ENCODE peak calls at places on chromosomes 4 and X, in four cellular contexts. L is CD8-positive, alpha-beta memory T cell; B is HTR-8/SVneo; V is NCI-H2029 treated with DMSO at 0.1 percent for 48 hours. J is an unnamed sample.

GRCh38 chr4:54368861-54369260 is 139.8 kb downstream of the PDGFRA start:
- DNase-seq in L (no peak), B (no peak), V (no peak), J (no peak)

GRCh38 chrX:133849676-133850075 is 135.7 kb downstream of the GPC3 start:
- DNase-seq in L (no peak), B (no peak), V (no peak), J (no peak)

GRCh38 chrX:137567474-137568232 is 1.7 kb downstream of the ZIC3 start:
- DNase-seq in L (no peak), B (no peak), V (no peak), J (no peak)

GRCh38 chr4:184280591-184281071 is 63.0 kb upstream of the ENPP6 start:
- DNase-seq in L (peak), B (no peak), V (no peak), J (peak)

GRCh38 chr4:56215901-56216300 is 171.4 kb downstream of the AASDH start:
- DNase-seq in L (no peak), B (peak), V (no peak), J (no peak)

GRCh38 chrX:149453911-149454820 is 50.9 kb downstream of the IDS start:
- DNase-seq in L (no peak), B (no peak), V (no peak), J (no peak)

GRCh38 chr4:33302298-33302697 is 2582.1 kb downstream of the PCDH7 start:
- DNase-seq in L (no peak), B (no peak), V (no peak), J (no peak)

GRCh38 chrX:10756365-10756915 is 136.1 kb upstream of the MID1 start:
- DNase-seq in L (no peak), B (peak), V (no peak), J (no peak)

GRCh38 chr4:149928507-149928906 is 112.9 kb upstream of the IQCM start:
- DNase-seq in L (no peak), B (no peak), V (no peak), J (no peak)

GRCh38 chr4:136750898-136751297 is 781.4 kb downstream of the PCDH18 start:
- DNase-seq in L (no peak), B (no peak), V (no peak), J (no peak)

GRCh38 chr4:136302566-136302965 is 1229.7 kb downstream of the PCDH18 start:
- DNase-seq in L (no peak), B (no peak), V (no peak), J (no peak)

GRCh38 chr4:55444822-55445221 is 49.1 kb downstream of the TMEM165 start:
- DNase-seq in L (no peak), B (no peak), V (no peak), J (no peak)

GRCh38 chr4:2362286-2363055 is 56.0 kb downstream of the ZFYVE28 start:
- DNase-seq in L (no peak), B (no peak), V (no peak), J (no peak)

GRCh38 chr4:152323221-152323620 is 212.7 kb downstream of the FBXW7 start:
- DNase-seq in L (no peak), B (no peak), V (no peak), J (no peak)

GRCh38 chr4:23827971-23828680 is 61.7 kb downstream of the PPARGC1A start:
- DNase-seq in L (no peak), B (no peak), V (no peak), J (no peak)

GRCh38 chr4:105373324-105373723 is 100.5 kb downstream of the PPA2 start:
- DNase-seq in L (no peak), B (no peak), V (no peak), J (no peak)

GRCh38 chr4:6221851-6222760 is 21.8 kb upstream of the JAKMIP1 start:
- DNase-seq in L (no peak), B (no peak), V (peak), J (no peak)

GRCh38 chr4:146916479-146917076 is 29.1 kb downstream of the TTC29 start:
- DNase-seq in L (peak), B (no peak), V (no peak), J (peak)

GRCh38 chr4:145847764-145848163 is 90.9 kb downstream of the ZNF827 start:
- DNase-seq in L (no peak), B (no peak), V (no peak), J (no peak)

GRCh38 chr4:100188829-100189228 is 1.4 kb downstream of the DDIT4L start:
- DNase-seq in L (no peak), B (no peak), V (no peak), J (no peak)

GRCh38 chrX:20038966-20039365 is 48.1 kb upstream of the BCLAF3 start:
- DNase-seq in L (no peak), B (no peak), V (no peak), J (no peak)

GRCh38 chr4:5206391-5206790 is 155.1 kb downstream of the STK32B start:
- DNase-seq in L (no peak), B (peak), V (no peak), J (no peak)

GRCh38 chr4:74516321-74516720 is 71.4 kb downstream of the AREG start:
- DNase-seq in L (no peak), B (no peak), V (no peak), J (no peak)

GRCh38 chrX:17488036-17488435 is 113.0 kb downstream of the NHS start:
- DNase-seq in L (no peak), B (no peak), V (no peak), J (no peak)

GRCh38 chr4:3523628-3524221 is 8.5 kb downstream of the LRPAP1 start:
- DNase-seq in L (no peak), B (no peak), V (no peak), J (no peak)

GRCh38 chr4:189502841-189503240 is 437.8 kb upstream of the FRG1 start:
- DNase-seq in L (no peak), B (no peak), V (no peak), J (no peak)

GRCh38 chr4:76590847-76591281 is 155.8 kb downstream of the SHROOM3 start:
- DNase-seq in L (no peak), B (no peak), V (no peak), J (no peak)

GRCh38 chrX:47643926-47644325 is 6.4 kb downstream of the ELK1 start:
- DNase-seq in L (no peak), B (no peak), V (no peak), J (no peak)

GRCh38 chrX:18548996-18549395 is 122.9 kb downstream of the RS1 start:
- DNase-seq in L (no peak), B (no peak), V (no peak), J (no peak)

GRCh38 chr4:110869862-110870577 is 247.1 kb upstream of the PITX2 start:
- DNase-seq in L (no peak), B (no peak), V (peak), J (no peak)

GRCh38 chr4:75745192-75745591 is 20.8 kb downstream of the USO1 start:
- DNase-seq in L (no peak), B (no peak), V (no peak), J (no peak)

GRCh38 chrX:74420194-74421035 is 878 bp upstream of the SLC16A2 start:
- DNase-seq in L (peak), B (peak), V (no peak), J (peak)

GRCh38 chr4:139962130-139962684 is 191.8 kb downstream of the MAML3 start:
- DNase-seq in L (no peak), B (no peak), V (no peak), J (no peak)

GRCh38 chr4:67727124-67727850 is 26.3 kb upstream of the UBA6 start:
- DNase-seq in L (no peak), B (no peak), V (no peak), J (no peak)

GRCh38 chrX:106726485-106727437 is at the start of gene RNF128:
- DNase-seq in L (no peak), B (no peak), V (no peak), J (peak)

GRCh38 chr4:20426028-20426427 is 174.3 kb downstream of the SLIT2 start:
- DNase-seq in L (no peak), B (no peak), V (no peak), J (no peak)

J was measured in activated CD8-positive, alpha-beta T cell treated with anti-CD3 and anti-CD28 coated beads, Interleukin-2, amount 10 ng/mL, durations not matched to agents 7 days and 5 days.